ENCODE peak calls at places on chromosomes 2 and 18, in four cellular contexts. E is SK-N-SH, H is stomach, V is lower lobe of right lung. K is an unnamed sample.

GRCh38 chr2:44100351-44100750 is 68.3 kb upstream of the PPM1B start:
- DNase-seq in E (no peak), H (peak; percentile 38), V (peak; percentile 58), K (peak; percentile 97)

GRCh38 chr2:230975927-230976326 is 20.0 kb upstream of the SPATA3 start:
- DNase-seq in E (no peak), H (no peak), V (no peak), K (no peak)

GRCh38 chr18:11497585-11497984 is 111.8 kb upstream of the SLC35G4 start:
- DNase-seq in E (no peak), H (no peak), V (no peak), K (peak; percentile 44)

GRCh38 chr18:48848641-48849143 is 102.1 kb downstream of the SMAD7 start:
- DNase-seq in E (no peak), H (no peak), V (no peak), K (no peak)

GRCh38 chr2:237025090-237025865 is 60.4 kb upstream of the COPS8 start:
- DNase-seq in E (no peak), H (peak; percentile 51), V (peak; percentile 62), K (peak; percentile 73)

GRCh38 chr2:37616674-37616999 is 54.8 kb downstream of the CDC42EP3 start:
- DNase-seq in E (no peak), H (no peak), V (no peak), K (no peak)

GRCh38 chr2:146651361-146651760 is 1193.5 kb upstream of the ACVR2A start:
- DNase-seq in E (no peak), H (no peak), V (no peak), K (no peak)

GRCh38 chr2:239323473-239323872 is 77.3 kb downstream of the HDAC4 start:
- DNase-seq in E (peak; percentile 6), H (no peak), V (no peak), K (no peak)

GRCh38 chr2:45278345-45279078 is 269.3 kb upstream of the SIX2 start:
- DNase-seq in E (no peak), H (no peak), V (no peak), K (peak; percentile 25)

GRCh38 chr2:182426082-182426914 is 538 bp downstream of the PDE1A start:
- DNase-seq in E (no peak), H (no peak), V (no peak), K (peak; percentile 75)

GRCh38 chr2:98637401-98638144 is 29.2 kb downstream of the UNC50 start:
- DNase-seq in E (no peak), H (no peak), V (no peak), K (no peak)

GRCh38 chr18:22434973-22435608 is 17.4 kb upstream of the CTAGE1 start:
- DNase-seq in E (no peak), H (no peak), V (no peak), K (no peak)

GRCh38 chr2:223203971-223204370 is 152.0 kb downstream of the KCNE4 start:
- DNase-seq in E (no peak), H (no peak), V (no peak), K (no peak)

GRCh38 chr2:66024396-66024795 is 410.5 kb upstream of the MEIS1 start:
- DNase-seq in E (no peak), H (no peak), V (no peak), K (no peak)

GRCh38 chr2:25494626-25495025 is 152.9 kb upstream of the DNMT3A start:
- DNase-seq in E (no peak), H (no peak), V (no peak), K (peak; percentile 55)

GRCh38 chr18:35084494-35085449 is 43.6 kb downstream of the MAPRE2 start:
- DNase-seq in E (no peak), H (no peak), V (no peak), K (no peak)

GRCh38 chr2:203484266-203485112 is 50.6 kb downstream of the RAPH1 start:
- DNase-seq in E (no peak), H (peak; percentile 32), V (no peak), K (peak; percentile 34)

GRCh38 chr2:158498043-158498748 is 41.4 kb downstream of the PKP4 start:
- DNase-seq in E (no peak), H (no peak), V (no peak), K (peak; percentile 21)

GRCh38 chr18:7902399-7902839 is 335.3 kb downstream of the PTPRM start:
- DNase-seq in E (no peak), H (no peak), V (no peak), K (peak; percentile 43)

GRCh38 chr2:18849841-18850578 is 260.6 kb upstream of the NT5C1B start:
- DNase-seq in E (no peak), H (no peak), V (no peak), K (no peak)

GRCh38 chr18:2883137-2883671 is 36.4 kb downstream of the EMILIN2 start:
- DNase-seq in E (no peak), H (no peak), V (no peak), K (peak; percentile 41)

GRCh38 chr18:13234528-13234795 is 15.9 kb downstream of the LDLRAD4 start:
- DNase-seq in E (no peak), H (no peak), V (no peak), K (no peak)

GRCh38 chr2:45259144-45259543 is 249.9 kb upstream of the SIX2 start:
- DNase-seq in E (no peak), H (peak; percentile 40), V (no peak), K (no peak)

GRCh38 chr18:9722691-9723090 is 14.6 kb downstream of the RAB31 start:
- DNase-seq in E (no peak), H (peak; percentile 73), V (no peak), K (no peak)

GRCh38 chr2:172545408-172546075 is 10.3 kb upstream of the PDK1 start:
- DNase-seq in E (no peak), H (no peak), V (no peak), K (no peak)

GRCh38 chr2:211347328-211347727 is 790.9 kb downstream of the CPS1 start:
- DNase-seq in E (no peak), H (no peak), V (no peak), K (no peak)

GRCh38 chr18:26618130-26618529 is 69.8 kb upstream of the KCTD1 start:
- DNase-seq in E (no peak), H (no peak), V (no peak), K (no peak)

GRCh38 chr18:7784171-7784570 is 217.1 kb downstream of the PTPRM start:
- DNase-seq in E (no peak), H (no peak), V (no peak), K (no peak)

GRCh38 chr2:25981596-25982272 is 563 bp downstream of the KIF3C start:
- DNase-seq in E (peak; percentile 82), H (no peak), V (no peak), K (peak; percentile 39)

DNA sequence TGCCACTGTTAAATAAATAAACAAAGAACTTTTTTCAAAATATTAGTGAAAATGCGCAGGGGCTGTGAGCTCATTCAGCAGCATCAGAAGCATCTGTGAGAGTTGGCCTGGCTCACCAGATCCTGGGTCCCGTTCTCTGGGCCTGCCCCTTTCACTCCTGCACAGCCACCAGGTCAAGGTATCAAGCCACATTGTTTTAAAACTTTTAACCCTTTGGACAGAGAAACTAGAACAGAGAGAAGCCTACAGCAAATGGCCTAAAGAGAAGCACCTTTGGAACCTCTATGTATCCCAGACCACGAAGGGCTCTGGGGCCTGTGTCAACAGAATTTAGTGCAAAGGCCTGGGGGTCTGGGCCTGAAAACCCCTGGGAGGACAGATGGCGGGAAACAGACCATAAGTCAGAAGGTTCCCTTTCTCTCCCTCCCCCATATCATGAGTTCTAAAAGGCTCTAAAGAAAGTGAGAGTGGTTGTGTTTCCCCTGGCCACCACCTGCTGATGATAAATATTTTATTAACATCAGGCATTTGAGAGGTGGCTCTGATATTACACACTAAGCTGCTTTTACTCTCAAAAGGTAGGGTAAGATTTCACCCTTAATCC is 11.6 kb downstream of the MREG start:
- DNase-seq in E (no peak), H (no peak), V (no peak), K (no peak)
- H3K4me1 ChIP-seq in E (peaks cover 8% of the 10 kb centered on the region), H (peaks cover 8% of the 10 kb centered on the region), V (peaks cover 31% of the 10 kb centered on the region), K (no peaks in the 10 kb centered on the region)

DNA sequence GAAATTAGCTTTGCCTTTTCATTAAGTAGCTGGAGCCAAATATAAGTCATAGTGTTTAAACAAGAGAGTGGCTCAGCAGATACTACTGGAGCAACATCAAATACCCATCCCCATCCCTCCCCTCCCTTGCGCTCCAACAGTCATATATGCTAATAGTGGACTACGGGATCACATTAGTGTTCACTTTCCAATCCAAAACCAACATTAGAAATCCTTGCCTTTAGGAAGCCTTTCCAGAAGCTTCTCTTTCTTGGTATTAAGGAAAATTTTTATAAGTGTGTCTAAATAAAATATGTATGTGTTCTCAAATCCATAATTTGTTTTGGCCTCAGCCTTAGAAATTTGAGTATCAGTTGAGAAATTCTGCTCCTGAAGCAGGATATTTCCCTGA is 1669.2 kb downstream of the SUCLG1 start:
- DNase-seq in E (no peak), H (no peak), V (no peak), K (no peak)
- TF ChIP-seq CTCF in E (no peak), H (no peak), V (no peak), K (no peak)

GRCh38 chr2:14039134-14039533 is 593.4 kb upstream of the LRATD1 start:
- DNase-seq in E (no peak), H (no peak), V (no peak), K (peak; percentile 4)
- H3K27ac ChIP-seq in E (no peak overlapping the region), H (no peak overlapping the region), V (no peak overlapping the region), K (no peak overlapping the region)

DNA sequence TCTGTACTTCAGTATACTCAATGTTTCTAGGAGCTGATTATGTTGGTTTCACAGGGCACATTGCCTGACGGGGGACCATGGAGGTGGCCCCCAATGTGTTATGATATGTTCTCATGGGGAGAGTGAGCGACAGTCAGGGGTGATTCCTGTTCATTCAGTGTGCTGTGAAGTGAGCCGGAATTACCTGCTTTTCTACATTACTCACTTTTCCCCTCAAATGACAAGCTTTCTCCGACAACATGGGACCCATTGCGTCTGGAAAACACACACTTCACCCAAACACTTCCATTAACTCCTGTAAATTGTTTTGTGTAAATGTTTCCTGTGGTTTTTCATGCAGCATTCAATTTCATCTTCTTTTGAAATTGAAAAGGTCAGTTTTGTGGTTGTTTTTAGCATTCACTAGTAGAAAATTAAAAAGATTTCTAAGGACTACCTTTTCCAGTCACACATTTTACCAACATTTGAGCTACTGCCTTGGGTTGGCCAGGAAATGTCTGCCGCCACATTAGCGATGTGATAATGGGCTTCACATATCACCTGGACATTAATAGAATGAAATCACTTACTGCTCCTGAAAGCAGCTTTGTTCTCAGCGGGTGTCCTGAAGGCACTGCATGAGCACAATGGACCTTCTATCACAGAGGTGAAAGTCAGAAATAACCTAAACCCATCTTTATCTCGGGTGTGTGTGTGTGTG is 406.5 kb downstream of the MTX2 start:
- DNase-seq in E (no peak), H (no peak), V (no peak), K (no peak)
- H3K4me1 ChIP-seq in E (peaks cover 18% of the 10 kb centered on the region), H (no peaks in the 10 kb centered on the region), V (no peaks in the 10 kb centered on the region), K (peaks cover 46% of the 10 kb centered on the region)

GRCh38 chr2:52414596-52414995 is 1353.0 kb upstream of the CHAC2 start:
- DNase-seq in E (no peak), H (no peak), V (no peak), K (no peak)

DNA sequence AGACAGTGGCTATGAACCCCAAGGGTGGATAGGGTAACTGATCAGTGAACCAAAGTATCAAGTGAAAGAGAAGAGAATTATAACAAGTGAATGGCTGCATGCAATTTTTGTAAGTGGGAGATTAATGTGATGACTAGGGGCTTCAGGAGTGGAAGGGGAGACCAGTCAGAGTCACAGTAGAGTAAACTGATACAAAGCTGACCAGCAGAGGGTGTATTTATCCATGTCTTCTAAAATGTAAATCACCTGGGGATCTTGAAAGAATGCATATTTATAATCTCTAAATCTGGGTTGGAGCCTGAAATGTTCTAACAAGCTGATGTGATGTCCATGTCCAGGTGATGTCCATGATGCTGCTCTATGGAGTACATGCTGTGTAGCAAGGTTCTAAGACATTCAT is 1351.3 kb upstream of the CHAC2 start:
- DNase-seq in E (no peak), H (no peak), V (no peak), K (no peak)
- TF ChIP-seq CTCF in E (peak; percentile 33), H (no peak), V (no peak), K (no peak)

K was measured in cardiac muscle cell.